ENCODE peak calls at places on chromosome 16, in eight cellular contexts. I is right atrium auricular region, N is AG09309, Y is IMR-90, L is astrocyte of the cerebellum, Q is fibroblast of the aortic adventitia, M is epithelial cell of esophagus, T is BJ. H is an unnamed sample.

GRCh38 chr16:57266531-57267268 is 17.8 kb downstream of the PLLP start:
- DNase-seq in I (no peak), N (no peak), Y (no peak), L (no peak), Q (no peak), M (no peak), T (no peak), H (no peak)

GRCh38 chr16:52293209-52293608 is 253.7 kb downstream of the TOX3 start:
- DNase-seq in I (no peak), N (no peak), Y (no peak), L (no peak), Q (no peak), M (no peak), T (no peak), H (no peak)

GRCh38 chr16:46774743-46775177 is 26.6 kb upstream of the MYLK3 start:
- DNase-seq in I (no peak), N (no peak), Y (no peak), L (no peak), Q (no peak), M (no peak), T (no peak), H (no peak)

GRCh38 chr16:55297910-55298175 is 26.2 kb upstream of the IRX6 start:
- DNase-seq in I (no peak), N (peak), Y (peak), L (no peak), Q (peak), M (peak), T (no peak), H (no peak)

GRCh38 chr16:79037429-79038373 is 562.8 kb downstream of the MAF start:
- DNase-seq in I (no peak), N (no peak), Y (no peak), L (no peak), Q (no peak), M (no peak), T (no peak), H (no peak)

GRCh38 chr16:81485225-81485624 is 40.6 kb downstream of the CMIP start:
- DNase-seq in I (no peak), N (no peak), Y (no peak), L (peak), Q (peak), M (no peak), T (no peak), H (no peak)

GRCh38 chr16:73890524-73891500 is 405.8 kb upstream of the PSMD7 start:
- DNase-seq in I (no peak), N (no peak), Y (peak), L (no peak), Q (no peak), M (peak), T (no peak), H (no peak)

GRCh38 chr16:11484691-11485258 is 101.9 kb downstream of the LITAF start:
- DNase-seq in I (no peak), N (no peak), Y (peak), L (no peak), Q (peak), M (peak), T (no peak), H (no peak)

GRCh38 chr16:23016372-23016771 is 132.9 kb downstream of the USP31 start:
- DNase-seq in I (no peak), N (no peak), Y (no peak), L (no peak), Q (no peak), M (no peak), T (no peak), H (no peak)

GRCh38 chr16:49260956-49261530 is 20.6 kb downstream of the CBLN1 start:
- DNase-seq in I (no peak), N (no peak), Y (no peak), L (no peak), Q (no peak), M (no peak), T (no peak), H (no peak)
- H3K4me3 ChIP-seq in I (no peak), N (no peak), Y (no peak), L (no peak), Q (no peak), M (no peak), T (no peak), H (no peak)

DNA sequence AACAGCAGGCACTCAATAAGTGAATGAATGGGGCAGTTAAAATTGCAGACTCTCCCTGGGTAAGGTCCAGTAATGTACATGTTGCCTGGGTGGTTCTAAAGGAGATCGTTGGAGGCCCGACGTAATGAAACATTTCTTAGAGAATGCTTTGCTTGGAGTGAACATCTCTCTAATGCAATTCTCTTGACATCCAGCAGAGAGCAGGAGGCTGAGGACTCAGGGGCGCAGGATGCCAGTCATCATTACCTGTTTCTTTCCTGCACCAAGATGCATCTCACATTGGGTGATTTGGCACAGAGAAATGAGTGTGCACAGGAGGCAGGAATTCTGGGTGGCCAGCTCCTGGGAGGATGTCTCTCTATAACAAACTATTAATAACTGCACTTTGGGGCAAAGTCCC is 130.3 kb upstream of the RBBP6 start:
- DNase-seq in I (peak), N (no peak), Y (no peak), L (no peak), Q (no peak), M (no peak), T (no peak), H (no peak)
- TF ChIP-seq CTCF in I (no peak), N (no peak), Y (no peak), L (no peak), Q (no peak), M (no peak), T (no peak), H (peak)

DNA sequence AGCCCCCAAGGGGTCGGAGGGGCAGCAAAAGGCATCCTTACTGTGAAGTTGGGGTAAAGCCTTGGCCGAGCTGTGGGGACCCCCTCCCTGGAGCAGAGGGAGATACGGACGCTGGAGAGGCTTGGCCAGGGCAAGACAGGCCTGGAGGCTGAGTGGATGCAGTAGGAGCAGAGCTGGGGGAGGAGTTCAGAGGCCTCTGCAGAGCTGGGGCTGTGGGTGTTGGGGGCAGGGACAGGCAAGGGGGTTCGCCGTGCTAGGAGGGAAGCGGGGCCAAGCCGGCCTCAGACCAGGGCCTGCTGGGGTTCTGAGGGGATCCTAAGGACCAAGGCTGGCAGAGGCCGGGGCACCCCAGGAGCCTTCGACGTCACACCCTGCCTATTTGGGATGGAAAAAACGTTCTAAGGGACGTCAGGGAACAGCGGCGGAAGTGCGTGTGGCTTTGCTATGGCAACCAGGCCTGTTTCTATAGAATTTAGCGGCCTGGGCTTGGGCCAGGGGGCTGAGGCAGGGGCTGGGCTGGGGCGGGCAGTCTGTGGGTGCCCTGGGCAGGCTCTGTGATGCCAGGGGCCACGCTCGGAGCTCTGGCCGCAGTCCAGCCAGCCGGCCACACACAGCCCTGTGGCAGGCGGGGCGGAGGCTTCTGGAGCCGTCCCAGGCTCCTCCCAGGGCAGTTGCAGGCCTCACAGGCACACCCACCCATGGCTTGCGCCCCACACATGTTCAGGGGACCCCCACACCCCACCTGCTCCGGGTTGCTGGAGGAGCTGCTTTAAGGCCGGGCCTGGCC is 3.7 kb downstream of the TRAF7 start:
- DNase-seq in I (peak), N (no peak), Y (peak), L (peak), Q (peak), M (no peak), T (no peak), H (no peak)
- H3K4me3 ChIP-seq in I (no peak), N (no peak), Y (no peak), L (peak), Q (peak), M (no peak), T (no peak), H (peak)

DNA sequence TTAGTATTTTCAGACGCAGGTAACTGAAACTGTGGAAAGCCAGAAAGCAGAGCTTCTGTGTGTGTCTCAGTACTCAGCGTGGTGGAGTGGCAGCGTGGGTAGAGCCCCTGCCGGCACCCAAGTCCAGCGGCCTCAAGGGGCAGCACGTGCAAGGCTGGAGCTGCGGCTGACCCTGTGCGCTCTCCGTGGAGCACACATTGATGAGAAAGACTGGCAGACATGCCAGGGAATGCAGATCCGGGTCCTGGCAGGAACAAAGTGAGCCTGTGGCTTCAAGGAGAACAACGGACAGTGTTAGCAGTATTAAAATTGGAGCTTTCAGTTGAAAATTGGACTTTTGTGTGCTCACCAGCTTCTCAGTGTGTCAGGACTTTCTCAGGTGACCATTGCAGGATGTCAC is 23.3 kb downstream of the ZC3H18 start:
- DNase-seq in I (no peak), N (no peak), Y (no peak), L (no peak), Q (no peak), M (no peak), T (no peak), H (no peak)
- TF ChIP-seq CTCF in I (peak), N (no peak), Y (no peak), L (peak), Q (no peak), M (no peak), T (no peak), H (no peak)

DNA sequence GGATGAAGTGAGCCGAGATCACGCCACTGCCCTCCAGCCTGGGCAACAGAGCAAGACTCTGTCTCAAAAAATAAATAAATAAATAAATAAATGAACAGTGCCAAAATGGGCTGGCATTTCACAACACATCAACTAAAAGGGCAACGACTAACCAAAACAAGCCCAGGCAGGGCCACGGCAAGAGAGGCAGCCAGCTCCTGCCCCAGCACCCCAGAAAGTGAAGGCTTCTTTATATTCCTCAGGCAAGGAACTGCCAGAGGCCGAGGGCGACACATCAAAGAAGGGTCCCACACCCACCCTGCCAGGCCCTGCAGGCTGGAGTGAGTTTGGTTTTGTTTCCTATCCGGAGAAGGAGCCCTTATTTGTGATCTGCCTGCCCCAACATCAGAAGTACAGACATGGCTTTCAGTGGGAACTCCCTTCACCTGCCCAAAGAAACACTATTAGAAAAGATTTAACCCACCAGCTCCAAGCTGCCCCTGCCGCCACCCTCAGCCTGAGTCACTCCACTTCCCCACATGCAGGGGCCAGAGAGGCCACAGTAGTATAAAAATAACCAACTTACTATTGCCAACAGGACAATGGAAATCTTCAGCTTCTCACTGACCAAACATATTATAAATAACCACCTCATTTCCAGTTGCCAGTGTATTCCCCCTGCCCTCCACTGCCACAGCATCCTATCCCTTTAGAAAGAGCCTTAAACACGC is 8.0 kb downstream of the FBXO31 start:
- DNase-seq in I (no peak), N (no peak), Y (peak), L (no peak), Q (peak), M (peak), T (no peak), H (no peak)
- H3K4me3 ChIP-seq in I (no peak), N (no peak), Y (no peak), L (no peak), Q (no peak), M (peak), T (no peak), H (no peak)

GRCh38 chr16:85821441-85821901 is 22.0 kb downstream of the COX4I1 start:
- DNase-seq in I (peak), N (peak), Y (peak), L (peak), Q (peak), M (peak), T (no peak), H (peak)
- TF ChIP-seq CTCF in I (peak), N (peak), Y (peak), L (peak), Q (peak), M (peak), T (peak), H (peak)

DNA sequence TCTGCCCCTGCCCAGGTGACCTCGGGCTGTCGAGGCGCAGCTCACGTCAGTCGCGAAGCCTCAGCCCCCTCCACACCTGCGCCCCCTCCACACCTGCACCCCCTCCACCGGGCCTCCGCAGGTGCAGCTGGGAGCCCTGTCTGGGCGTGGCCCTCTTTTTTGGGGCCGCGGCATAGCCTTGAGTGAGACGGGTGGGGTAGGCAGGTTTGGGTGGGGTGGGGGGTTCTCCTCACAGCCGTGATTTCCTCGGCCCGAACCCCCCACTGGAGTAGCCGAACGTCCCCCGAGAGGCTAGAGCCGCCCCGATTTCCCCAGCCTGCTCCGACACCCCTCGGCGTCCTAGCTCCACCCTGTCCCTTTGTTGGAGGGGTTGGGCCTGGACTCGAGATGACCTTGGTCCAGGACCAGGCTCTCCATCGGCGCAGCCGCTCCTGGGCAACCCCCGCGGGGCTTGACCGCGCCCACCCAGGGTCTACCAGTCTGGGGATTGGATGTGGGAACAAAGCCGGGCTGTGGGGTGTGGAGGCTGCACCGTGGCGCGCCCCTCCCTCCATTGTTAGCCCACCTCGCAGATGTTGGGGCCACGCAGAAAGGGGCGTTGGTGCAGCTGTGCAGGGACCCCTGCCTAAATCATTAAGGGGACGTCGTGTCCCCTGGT is 627 bp downstream of the TUBB3 start:
- DNase-seq in I (no peak), N (no peak), Y (no peak), L (no peak), Q (no peak), M (no peak), T (no peak), H (no peak)
- H3K4me3 ChIP-seq in I (peak), N (peak), Y (peak), L (peak), Q (peak), M (no peak), T (peak), H (peak)

DNA sequence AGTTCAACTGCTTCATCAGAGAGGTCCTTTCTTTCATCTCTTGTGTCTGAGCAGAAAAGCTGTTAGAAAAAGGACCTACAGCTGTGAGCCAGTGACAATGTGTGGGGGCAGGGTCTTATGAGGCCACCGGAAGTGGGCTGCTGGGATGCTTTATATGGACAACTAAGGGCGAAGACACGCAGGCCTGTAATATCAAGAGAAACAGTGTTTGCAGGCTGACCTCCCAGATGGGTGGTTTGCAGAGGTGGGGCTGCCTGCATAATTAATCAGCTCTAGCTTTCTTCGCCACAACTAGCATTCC is 30.4 kb upstream of the SALL1 start:
- DNase-seq in I (no peak), N (no peak), Y (peak), L (no peak), Q (no peak), M (no peak), T (no peak), H (no peak)
- TF ChIP-seq CTCF in I (no peak), N (no peak), Y (no peak), L (no peak), Q (no peak), M (no peak), T (no peak), H (no peak)